ENCODE peak calls at places on chromosomes 11 and 22, in ten cellular contexts. L is Calu3, N is A549, J is AG09319, B is HEK293T, C is smooth muscle cell of the brain vasculature, X is chondrocyte, M is SK-MEL-5, T is GM03348, Z is T-cell. P is an unnamed sample.

GRCh38 chr11:119942583-119943338 is 195.2 kb downstream of the TRIM29 start:
- DNase-seq in X (no peak), N (no peak), B (no peak), J (no peak), T (no peak), C (no peak), M (peak), L (no peak), Z (no peak), P (peak)

GRCh38 chr22:17107547-17107810 is 13.7 kb downstream of the TMEM121B start:
- DNase-seq in X (no peak), C (no peak), B (no peak), L (no peak), T (no peak), J (no peak), N (no peak), Z (no peak), M (no peak), P (no peak)

GRCh38 chr11:110897035-110897434 is 184.8 kb upstream of the ARHGAP20 start:
- DNase-seq in Z (no peak), L (no peak), X (no peak), B (no peak), N (no peak), C (no peak), T (peak), M (no peak), J (peak), P (peak)

GRCh38 chr11:6609502-6610015 is 2.5 kb downstream of the TAF10 start:
- DNase-seq in B (no peak), N (no peak), T (no peak), L (no peak), Z (no peak), C (no peak), J (no peak), X (no peak), M (no peak), P (no peak)

GRCh38 chr22:38097557-38098409 is 12.7 kb downstream of the BAIAP2L2 start:
- DNase-seq in X (peak), B (no peak), M (no peak), T (no peak), C (no peak), L (no peak), J (no peak), N (no peak), Z (no peak), P (peak)

GRCh38 chr11:24754406-24754805 is 257.6 kb downstream of the LUZP2 start:
- DNase-seq in N (no peak), T (no peak), C (no peak), B (no peak), M (no peak), X (no peak), J (no peak), L (no peak), Z (no peak), P (no peak)

GRCh38 chr11:70029831-70030811 is 48.0 kb upstream of the ANO1 start:
- DNase-seq in N (no peak), B (no peak), X (no peak), L (no peak), M (no peak), Z (no peak), T (no peak), J (no peak), C (no peak), P (no peak)

GRCh38 chr11:70877151-70877550 is 375.2 kb downstream of the SHANK2 start:
- DNase-seq in C (no peak), Z (no peak), L (no peak), B (no peak), T (no peak), M (no peak), J (no peak), N (no peak), X (no peak), P (no peak)

GRCh38 chr11:124798991-124799383 is 1.2 kb downstream of the MSANTD2 start:
- DNase-seq in T (peak), C (no peak), M (peak), N (peak), L (peak), B (peak), Z (no peak), J (peak), X (no peak), P (peak)

GRCh38 chr11:34654491-34655334 is 33.8 kb downstream of the EHF start:
- DNase-seq in N (peak), J (peak), M (peak), Z (no peak), X (no peak), C (no peak), T (peak), B (no peak), L (peak), P (peak)

GRCh38 chr11:108122166-108122628 is 830 bp downstream of the ACAT1 start:
- DNase-seq in Z (no peak), L (no peak), T (peak), X (no peak), J (no peak), N (peak), M (peak), B (peak), C (no peak), P (peak)

GRCh38 chr11:60842688-60843605 is 1.0 kb downstream of the CCDC86 start:
- DNase-seq in L (no peak), N (no peak), Z (no peak), T (no peak), J (no peak), M (no peak), B (no peak), C (no peak), X (no peak), P (no peak)

GRCh38 chr11:92357344-92357743 is 132.7 kb downstream of the FAT3 start:
- DNase-seq in N (no peak), L (peak), C (no peak), B (no peak), T (no peak), J (no peak), Z (no peak), X (no peak), M (no peak), P (no peak)

GRCh38 chr22:49157529-49158339 is 669.9 kb downstream of the BRD1 start:
- DNase-seq in N (no peak), T (no peak), L (no peak), C (no peak), M (no peak), J (no peak), Z (no peak), X (peak), B (no peak), P (no peak)

GRCh38 chr11:62295504-62295903 is 3.4 kb downstream of the SCGB1D4 start:
- DNase-seq in Z (no peak), M (peak), C (no peak), J (no peak), T (peak), B (no peak), L (peak), X (no peak), N (peak), P (peak)

P was measured in choroid plexus epithelial cell.